ENCODE peak calls at places on chromosomes 4 and X, in nine cellular contexts. I is ovary; G is mammary epithelial cell; W is CD4-positive, alpha-beta memory T cell; A is CD8-positive, alpha-beta memory T cell; X is naive thymus-derived CD4-positive, alpha-beta T cell; D is GM23248; Q is tibial nerve; N is mesenchymal stem cell. J is an unnamed sample.
A peak's percentile ranks its signal among the peaks of the same experiment; 100 is the strongest.

GRCh38 chr4:59062970-59063369 is 1952.8 kb upstream of the IGFBP7 start:
- DNase-seq in I (no peak), G (no peak), W (no peak), A (no peak), X (no peak), D (no peak), Q (no peak), N (peak; percentile 16), J (no peak)

GRCh38 chrX:134546187-134546586 is 86.2 kb downstream of the HPRT1 start:
- DNase-seq in I (no peak), G (no peak), W (no peak), A (no peak), X (no peak), D (no peak), Q (no peak), N (no peak), J (no peak)

GRCh38 chrX:45009371-45010000 is 136.5 kb downstream of the KDM6A start:
- DNase-seq in I (no peak), G (peak; percentile 47), W (no peak), A (no peak), X (no peak), D (peak; percentile 58), Q (no peak), N (no peak), J (no peak)

GRCh38 chr4:157372154-157372553 is 151.6 kb downstream of the GRIA2 start:
- DNase-seq in I (no peak), G (no peak), W (no peak), A (no peak), X (no peak), D (no peak), Q (no peak), N (no peak), J (no peak)

GRCh38 chrX:1618689-1619088 is 3.8 kb downstream of the ASMT start:
- DNase-seq in I (no peak), G (no peak), W (no peak), A (no peak), X (no peak), D (no peak), Q (no peak), N (no peak), J (no peak)

GRCh38 chrX:63809158-63809557 is 24.1 kb upstream of the ARHGEF9 start:
- DNase-seq in I (no peak), G (no peak), W (no peak), A (no peak), X (no peak), D (no peak), Q (no peak), N (no peak), J (no peak)

GRCh38 chrX:119071381-119071780 is 1.4 kb upstream of the CT47C1 start:
- DNase-seq in I (no peak), G (no peak), W (no peak), A (no peak), X (no peak), D (no peak), Q (no peak), N (no peak), J (no peak)

GRCh38 chrX:110044531-110045249 is 41.8 kb downstream of the TMEM164 start:
- DNase-seq in I (no peak), G (no peak), W (no peak), A (no peak), X (no peak), D (no peak), Q (no peak), N (no peak), J (no peak)

GRCh38 chrX:107662824-107663223 is 34.5 kb downstream of the PRPS1 start:
- DNase-seq in I (no peak), G (no peak), W (no peak), A (no peak), X (no peak), D (no peak), Q (no peak), N (no peak), J (no peak)

GRCh38 chrX:107574054-107574683 is 54.1 kb upstream of the PRPS1 start:
- DNase-seq in I (no peak), G (peak; percentile 73), W (no peak), A (no peak), X (no peak), D (peak; percentile 81), Q (no peak), N (peak; percentile 89), J (no peak)

GRCh38 chr4:133452669-133453068 is 303.6 kb downstream of the PCDH10 start:
- DNase-seq in I (no peak), G (no peak), W (no peak), A (no peak), X (no peak), D (no peak), Q (no peak), N (no peak), J (no peak)

GRCh38 chr4:75490155-75490554 is 24.0 kb downstream of the RCHY1 start:
- DNase-seq in I (no peak), G (no peak), W (no peak), A (no peak), X (no peak), D (peak; percentile 51), Q (no peak), N (peak; percentile 61), J (no peak)

GRCh38 chrX:68383540-68383939 is 49.8 kb downstream of the OPHN1 start:
- DNase-seq in I (no peak), G (no peak), W (no peak), A (no peak), X (no peak), D (no peak), Q (no peak), N (no peak), J (no peak)

GRCh38 chr4:7559741-7560376 is 125.1 kb upstream of the PSAPL1 start:
- DNase-seq in I (no peak), G (no peak), W (no peak), A (no peak), X (no peak), D (no peak), Q (no peak), N (no peak), J (no peak)

GRCh38 chr4:108029731-108030130 is 40.0 kb downstream of the HADH start:
- DNase-seq in I (no peak), G (peak; percentile 19), W (no peak), A (no peak), X (no peak), D (peak; percentile 80), Q (no peak), N (peak; percentile 40), J (no peak)

GRCh38 chrX:43804021-43804420 is 78.2 kb downstream of the MAOB start:
- DNase-seq in I (no peak), G (no peak), W (no peak), A (no peak), X (no peak), D (no peak), Q (no peak), N (no peak), J (no peak)

GRCh38 chr4:108547682-108548081 is 72.7 kb upstream of the RPL34 start:
- DNase-seq in I (no peak), G (no peak), W (no peak), A (no peak), X (no peak), D (no peak), Q (no peak), N (no peak), J (no peak)

GRCh38 chrX:149461746-149462145 is 43.4 kb downstream of the IDS start:
- DNase-seq in I (no peak), G (no peak), W (no peak), A (no peak), X (no peak), D (no peak), Q (no peak), N (no peak), J (no peak)

GRCh38 chr4:37989398-37990260 is 29.4 kb downstream of the PTTG2 start:
- DNase-seq in I (no peak), G (no peak), W (no peak), A (no peak), X (no peak), D (no peak), Q (no peak), N (no peak), J (no peak)
- H3K4me1 ChIP-seq in I (peaks cover 12% of the 10 kb centered on the region), G (no peaks in the 10 kb centered on the region), W (peaks cover 5% of the 10 kb centered on the region), A (peaks cover 5% of the 10 kb centered on the region), X (no peaks in the 10 kb centered on the region), D (no peaks in the 10 kb centered on the region), Q (no peaks in the 10 kb centered on the region), N (peaks cover 2% of the 10 kb centered on the region), J (peaks cover 42% of the 10 kb centered on the region)

GRCh38 chrX:31061091-31061490 is 10.8 kb downstream of the FTHL17 start:
- DNase-seq in I (no peak), G (no peak), W (no peak), A (no peak), X (no peak), D (no peak), Q (no peak), N (no peak), J (no peak)

GRCh38 chrX:31060013-31060412 is 11.8 kb downstream of the FTHL17 start:
- DNase-seq in I (no peak), G (no peak), W (no peak), A (no peak), X (no peak), D (no peak), Q (no peak), N (no peak), J (no peak)

GRCh38 chrX:31057291-31057690 is 14.6 kb downstream of the FTHL17 start:
- DNase-seq in I (no peak), G (no peak), W (no peak), A (no peak), X (no peak), D (no peak), Q (no peak), N (no peak), J (no peak)

GRCh38 chrX:31057691-31058090 is 14.2 kb downstream of the FTHL17 start:
- DNase-seq in I (no peak), G (no peak), W (no peak), A (no peak), X (no peak), D (no peak), Q (no peak), N (no peak), J (no peak)

DNA sequence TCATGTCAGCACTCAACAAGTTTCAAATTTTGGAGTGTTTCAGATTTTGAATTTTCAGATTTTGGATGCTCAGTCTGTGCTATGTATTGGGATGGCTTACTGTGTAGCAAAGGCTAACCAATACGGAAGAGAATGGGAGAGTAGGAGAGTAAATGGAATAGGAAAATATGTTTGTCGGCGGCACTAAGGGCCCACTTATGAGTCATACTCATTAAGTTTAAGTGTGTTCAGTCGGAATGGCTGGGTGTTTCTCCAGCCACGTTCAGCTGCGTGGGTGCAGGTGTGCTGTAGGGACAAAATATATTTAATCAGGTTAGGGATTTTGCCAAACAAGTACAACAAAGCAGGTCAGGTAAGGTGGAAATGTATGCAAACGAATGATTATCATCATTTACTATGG is 13.6 kb downstream of the FTHL17 start:
- DNase-seq in I (no peak), G (no peak), W (no peak), A (no peak), X (no peak), D (no peak), Q (no peak), N (no peak), J (no peak)
- H3K4me1 ChIP-seq in I (no peaks in the 10 kb centered on the region), G (no peaks in the 10 kb centered on the region), W (no peaks in the 10 kb centered on the region), A (no peaks in the 10 kb centered on the region), X (no peaks in the 10 kb centered on the region), D (no peaks in the 10 kb centered on the region), Q (no peaks in the 10 kb centered on the region), N (no peaks in the 10 kb centered on the region), J (no peaks in the 10 kb centered on the region)

GRCh38 chr4:85478576-85478975 is 3.6 kb downstream of the ARHGAP24 start:
- DNase-seq in I (no peak), G (no peak), W (no peak), A (no peak), X (no peak), D (peak; percentile 76), Q (no peak), N (peak; percentile 48), J (no peak)
- H3K4me1 ChIP-seq in I (peaks cover 2% of the 10 kb centered on the region), G (no peaks in the 10 kb centered on the region), W (no peaks in the 10 kb centered on the region), A (no peaks in the 10 kb centered on the region), X (no peaks in the 10 kb centered on the region), D (peaks cover 30% of the 10 kb centered on the region), Q (no peaks in the 10 kb centered on the region), N (peaks cover 2% of the 10 kb centered on the region), J (peaks cover 11% of the 10 kb centered on the region)

GRCh38 chr4:110621328-110621812 is 1.5 kb downstream of the PITX2 start:
- DNase-seq in I (no peak), G (no peak), W (no peak), A (no peak), X (no peak), D (no peak), Q (no peak), N (peak; percentile 60), J (no peak)
- H3K4me1 ChIP-seq in I (peaks cover 9% of the 10 kb centered on the region), G (peaks cover 14% of the 10 kb centered on the region), W (peaks cover 28% of the 10 kb centered on the region), A (no peaks in the 10 kb centered on the region), X (no peaks in the 10 kb centered on the region), D (no peaks in the 10 kb centered on the region), Q (no peaks in the 10 kb centered on the region), N (peaks cover 35% of the 10 kb centered on the region), J (peaks cover 65% of the 10 kb centered on the region)

J was measured in esophagus muscularis mucosa.